ENCODE peak calls at places on chromosomes 5 and 9, in four cellular contexts. N, I, A and L are unnamed samples.

GRCh38 chr5:39654715-39655114 is 229.9 kb upstream of the DAB2 start:
- DNase-seq in N (no peak), I (no peak), A (no peak), L (no peak)

GRCh38 chr9:36504154-36504550 is 68.5 kb upstream of the MELK start:
- DNase-seq in N (no peak), I (no peak), A (no peak), L (no peak)

GRCh38 chr5:157827429-157827828 is 31.5 kb downstream of the CLINT1 start:
- DNase-seq in N (no peak), I (no peak), A (no peak), L (peak)

GRCh38 chr9:116267021-116267420 is 113.4 kb downstream of the PAPPA start:
- DNase-seq in N (no peak), I (no peak), A (peak), L (peak)

GRCh38 chr5:103667068-103667467 is 104.5 kb upstream of the NUDT12 start:
- DNase-seq in N (no peak), I (no peak), A (peak), L (peak)

GRCh38 chr9:103789686-103790085 is 304.4 kb upstream of the SMC2 start:
- DNase-seq in N (no peak), I (no peak), A (peak), L (peak)

GRCh38 chr5:146794326-146795029 is 84.1 kb downstream of the PPP2R2B start:
- DNase-seq in N (no peak), I (no peak), A (no peak), L (no peak)

GRCh38 chr5:65663804-65664521 is 39.1 kb downstream of the SHLD3 start:
- DNase-seq in N (no peak), I (no peak), A (peak), L (peak)

GRCh38 chr5:160187091-160187490 is 42.2 kb upstream of the FABP6 start:
- DNase-seq in N (no peak), I (peak), A (no peak), L (no peak)

GRCh38 chr9:7452378-7452777 is 347.2 kb downstream of the DMAC1 start:
- DNase-seq in N (no peak), I (no peak), A (peak), L (peak)

GRCh38 chr5:165996484-165996883 is 2295.0 kb upstream of the WWC1 start:
- DNase-seq in N (no peak), I (peak), A (no peak), L (no peak)

GRCh38 chr5:122097391-122097790 is 19.3 kb upstream of the LOX start:
- DNase-seq in N (no peak), I (no peak), A (no peak), L (no peak)

GRCh38 chr9:125782718-125783117 is 35.5 kb downstream of the PBX3 start:
- DNase-seq in N (no peak), I (no peak), A (no peak), L (no peak)

GRCh38 chr5:62982348-62982747 is 403.7 kb downstream of the LRRC70 start:
- DNase-seq in N (no peak), I (no peak), A (no peak), L (no peak)

GRCh38 chr5:122774861-122775712 is at the start of gene SNX2:
- DNase-seq in N (peak), I (peak), A (peak), L (peak)

GRCh38 chr5:1868886-1869285 is 13.8 kb downstream of the IRX4 start:
- DNase-seq in N (no peak), I (no peak), A (no peak), L (no peak)

GRCh38 chr9:14806941-14807340 is 84.4 kb upstream of the CER1 start:
- DNase-seq in N (no peak), I (no peak), A (peak), L (peak)

GRCh38 chr9:136177224-136177623 is 27.7 kb downstream of the LHX3 start:
- DNase-seq in N (no peak), I (no peak), A (no peak), L (no peak)

GRCh38 chr5:55868846-55869245 is 17.7 kb downstream of the IL31RA start:
- DNase-seq in N (no peak), I (no peak), A (peak), L (peak)

GRCh38 chr5:80957031-80957761 is 3.0 kb upstream of the RASGRF2 start:
- DNase-seq in N (no peak), I (peak), A (no peak), L (peak)

GRCh38 chr9:107422189-107422802 is 67.3 kb downstream of the KLF4 start:
- DNase-seq in N (peak), I (peak), A (peak), L (peak)

GRCh38 chr5:176740131-176740701 is 70.1 kb upstream of the UNC5A start:
- DNase-seq in N (no peak), I (peak), A (no peak), L (no peak)

GRCh38 chr5:151870820-151871219 is 53.8 kb downstream of the GLRA1 start:
- DNase-seq in N (no peak), I (no peak), A (peak), L (peak)

GRCh38 chr5:10460252-10460906 is 18.7 kb downstream of the ROPN1L start:
- DNase-seq in N (peak), I (no peak), A (no peak), L (peak)

GRCh38 chr9:130417602-130418001 is 27.2 kb upstream of the ASS1 start:
- DNase-seq in N (peak), I (peak), A (no peak), L (peak)
- TF ChIP-seq CTCF in N (peak), I (peak), A (peak), L (no peak)

GRCh38 chr9:120861935-120862334 is 15.1 kb downstream of the PHF19 start:
- DNase-seq in N (no peak), I (no peak), A (no peak), L (no peak)

GRCh38 chr9:120863833-120864232 is 13.2 kb downstream of the PHF19 start:
- DNase-seq in N (no peak), I (peak), A (no peak), L (no peak)

GRCh38 chr9:120864719-120865118 is 12.3 kb downstream of the PHF19 start:
- DNase-seq in N (no peak), I (no peak), A (no peak), L (no peak)

GRCh38 chr9:120860083-120860482 is 16.9 kb downstream of the PHF19 start:
- DNase-seq in N (no peak), I (no peak), A (no peak), L (no peak)

DNA sequence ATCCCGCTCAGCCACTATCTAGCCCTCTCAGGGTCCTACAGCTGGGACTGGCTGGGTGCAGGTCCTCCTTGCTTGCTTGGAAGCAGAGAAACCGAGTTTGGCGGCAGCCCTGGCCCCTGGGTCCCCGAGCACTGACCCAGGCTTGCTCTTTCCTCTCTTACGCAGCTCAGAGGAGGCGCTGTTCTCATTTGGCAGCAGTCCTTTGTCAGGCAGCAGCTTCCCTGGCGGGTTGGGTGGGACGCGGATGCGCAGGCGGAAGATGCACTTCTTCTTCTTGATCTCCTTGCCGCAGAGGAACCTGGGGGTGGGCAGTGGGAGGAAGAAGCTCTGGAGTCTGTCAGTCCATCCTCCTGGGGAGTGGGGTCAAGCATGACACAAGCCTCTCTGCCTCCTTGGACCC is 14.5 kb downstream of the PHF19 start:
- DNase-seq in N (no peak), I (no peak), A (no peak), L (no peak)
- TF ChIP-seq CTCF in N (no peak), I (peak), A (no peak), L (no peak)

GRCh38 chr9:77977210-77977611 is 54.4 kb downstream of the GNAQ start:
- DNase-seq in N (peak), I (peak), A (peak), L (peak)
- TF ChIP-seq CTCF in N (peak), I (peak), A (peak), L (peak)

DNA sequence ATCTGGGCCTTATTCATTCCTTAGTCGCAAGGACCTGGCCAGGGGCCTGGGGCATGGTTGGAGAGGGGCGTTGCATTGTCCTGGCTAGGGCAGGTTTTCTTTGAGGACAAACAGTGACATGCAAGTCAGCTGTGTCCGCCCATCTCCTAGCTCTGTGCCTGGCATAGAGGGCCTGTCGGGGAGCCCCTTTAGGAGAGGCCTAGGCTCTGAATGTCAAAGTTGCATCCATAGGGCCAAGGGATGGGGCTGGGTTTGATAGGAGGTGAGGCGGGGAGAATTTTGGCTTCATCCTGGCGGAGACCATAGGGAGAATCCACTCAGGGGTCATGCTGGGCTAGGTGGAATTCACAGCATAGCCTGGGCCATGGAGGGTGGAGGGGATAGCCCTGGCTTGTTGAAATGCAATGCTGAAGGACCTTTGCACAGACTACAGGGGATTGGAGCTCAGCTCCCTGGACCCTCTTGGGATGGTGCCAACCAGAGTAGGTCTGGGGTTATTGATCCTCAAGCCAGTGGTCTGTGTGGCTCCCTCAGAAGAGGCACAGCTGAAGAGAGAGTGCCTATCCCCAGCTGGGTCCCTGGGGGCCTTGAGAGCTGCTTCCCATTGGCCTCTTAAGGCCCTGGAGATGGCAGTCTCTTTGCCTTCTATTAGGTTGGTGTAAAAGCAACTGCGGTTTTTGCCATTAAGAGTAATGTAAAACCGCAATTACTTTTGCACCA is 104.0 kb downstream of the RGS3 start:
- DNase-seq in N (no peak), I (no peak), A (no peak), L (no peak)
- TF ChIP-seq CTCF in N (no peak), I (no peak), A (no peak), L (no peak)

GRCh38 chr9:6049798-6050197 is 34.4 kb upstream of the RANBP6 start:
- DNase-seq in N (no peak), I (peak), A (peak), L (peak)
- TF ChIP-seq CTCF in N (peak), I (peak), A (peak), L (peak)